ENCODE peak calls at places on chromosomes 12 and 14, in nine cellular contexts. A is BE2C, W is lower leg skin, P is progenitor cell of endocrine pancreas, B is sigmoid colon, H is AG09309, R is tibial artery, M is nephron progenitor cell, V is HFFc6. Q is an unnamed sample.

GRCh38 chr12:28933864-28934527 is 215.1 kb upstream of the FAR2 start:
- DNase-seq in B (no peak), R (no peak), M (no peak), W (no peak), V (no peak), P (no peak), A (no peak), H (no peak), Q (no peak)

GRCh38 chr12:86264451-86265328 is 8.5 kb upstream of the MGAT4C start:
- DNase-seq in V (no peak), M (peak; percentile 28), P (peak; percentile 26), R (no peak), W (peak; percentile 89), B (peak; percentile 56), A (no peak), H (no peak), Q (peak; percentile 19)

GRCh38 chr12:10363922-10364838 is 25.7 kb downstream of the KLRK1 start:
- DNase-seq in W (no peak), A (no peak), R (peak; percentile 69), M (no peak), P (no peak), B (peak; percentile 72), V (peak; percentile 12), H (no peak), Q (no peak)

GRCh38 chr12:125203145-125203765 is 138.0 kb downstream of the AACS start:
- DNase-seq in V (no peak), B (no peak), M (no peak), H (no peak), P (no peak), A (no peak), R (no peak), W (no peak), Q (no peak)

GRCh38 chr14:81313200-81313599 is 86.9 kb downstream of the STON2 start:
- DNase-seq in P (no peak), B (no peak), V (no peak), W (no peak), M (no peak), R (no peak), H (no peak), A (no peak), Q (no peak)

GRCh38 chr14:62303437-62303836 is 541.2 kb downstream of the SNAPC1 start:
- DNase-seq in A (no peak), P (no peak), B (no peak), M (no peak), R (no peak), V (no peak), W (no peak), H (no peak), Q (no peak)

GRCh38 chr14:63840981-63841380 is 11.8 kb upstream of the SYNE2 start:
- DNase-seq in H (no peak), P (no peak), B (no peak), W (no peak), A (peak; percentile 53), R (no peak), M (no peak), V (no peak), Q (no peak)

GRCh38 chr12:116773276-116773731 is 35.2 kb downstream of the RNFT2 start:
- DNase-seq in P (no peak), A (no peak), W (no peak), H (peak; percentile 3), M (no peak), B (no peak), V (peak; percentile 59), R (no peak), Q (no peak)

GRCh38 chr12:28172434-28173030 is 17.7 kb upstream of the CCDC91 start:
- DNase-seq in V (peak; percentile 60), A (peak; percentile 42), H (peak; percentile 44), B (no peak), R (no peak), P (no peak), W (no peak), M (peak; percentile 15), Q (peak; percentile 27)

GRCh38 chr12:43988838-43989560 is 153.1 kb downstream of the TMEM117 start:
- DNase-seq in M (no peak), W (no peak), R (no peak), B (no peak), A (no peak), V (no peak), H (no peak), P (no peak), Q (no peak)

GRCh38 chr12:94178054-94178453 is 29.7 kb downstream of the PLXNC1 start:
- DNase-seq in V (no peak), B (no peak), R (no peak), A (no peak), W (no peak), M (no peak), H (no peak), P (no peak), Q (no peak)

GRCh38 chr14:106694638-106695393 is 1168.4 kb downstream of the TMEM121 start:
- DNase-seq in P (no peak), M (no peak), B (no peak), R (no peak), W (no peak), V (no peak), H (no peak), A (peak; percentile 44), Q (no peak)

GRCh38 chr12:3975652-3976051 is 102.5 kb upstream of the PARP11 start:
- DNase-seq in W (no peak), P (no peak), M (no peak), V (no peak), A (no peak), H (no peak), B (no peak), R (no peak), Q (no peak)

GRCh38 chr12:29350080-29350479 is 30.9 kb downstream of the ERGIC2 start:
- DNase-seq in P (no peak), R (no peak), V (peak; percentile 61), W (no peak), B (no peak), H (peak; percentile 67), A (no peak), M (no peak), Q (no peak)

GRCh38 chr14:83988274-83988673 is 1541.7 kb upstream of the FLRT2 start:
- DNase-seq in R (no peak), P (no peak), B (no peak), A (no peak), M (no peak), V (no peak), H (no peak), W (no peak), Q (no peak)

GRCh38 chr14:83993545-83993944 is 1536.4 kb upstream of the FLRT2 start:
- DNase-seq in A (no peak), B (no peak), P (no peak), M (no peak), R (no peak), V (no peak), H (no peak), W (no peak), Q (no peak)

GRCh38 chr14:83991666-83992065 is 1538.3 kb upstream of the FLRT2 start:
- DNase-seq in B (no peak), P (no peak), R (no peak), M (no peak), H (no peak), V (no peak), A (no peak), W (no peak), Q (no peak)

GRCh38 chr14:83992857-83993256 is 1537.1 kb upstream of the FLRT2 start:
- DNase-seq in R (no peak), M (no peak), B (no peak), H (no peak), A (no peak), W (no peak), V (no peak), P (no peak), Q (no peak)

DNA sequence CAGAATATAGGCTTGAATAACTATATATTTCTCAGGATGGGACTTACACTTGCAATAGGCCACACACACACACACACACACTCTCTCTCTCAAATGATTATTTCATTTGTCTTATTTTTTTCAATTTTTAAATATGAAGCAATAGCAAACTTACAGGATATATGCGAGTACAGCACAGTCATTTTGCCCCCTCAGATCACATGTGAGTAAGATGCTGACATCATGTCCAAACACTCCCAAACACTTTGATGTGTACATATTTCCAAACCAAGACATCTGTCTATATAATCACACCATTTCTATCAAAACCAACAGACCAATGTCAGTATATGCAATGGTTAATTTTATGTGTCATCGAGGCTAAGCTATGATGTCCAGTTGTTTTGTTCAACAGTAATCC is 1535.9 kb upstream of the FLRT2 start:
- DNase-seq in M (no peak), W (no peak), B (no peak), A (no peak), H (no peak), R (no peak), V (no peak), P (no peak), Q (no peak)
- TF ChIP-seq CTCF in M (no peak), W (no peak), B (no peak), A (no peak), H (no peak), R (no peak), V (no peak), P (no peak), Q (no peak)

GRCh38 chr14:104090071-104090748 is 4.7 kb downstream of the ASPG start:
- DNase-seq in W (no peak), A (no peak), M (no peak), R (peak; percentile 59), P (no peak), H (no peak), V (no peak), B (no peak), Q (no peak)
- TF ChIP-seq CTCF in W (no peak), A (no peak), M (no peak), R (no peak), P (no peak), H (no peak), V (no peak), B (no peak), Q (no peak)

DNA sequence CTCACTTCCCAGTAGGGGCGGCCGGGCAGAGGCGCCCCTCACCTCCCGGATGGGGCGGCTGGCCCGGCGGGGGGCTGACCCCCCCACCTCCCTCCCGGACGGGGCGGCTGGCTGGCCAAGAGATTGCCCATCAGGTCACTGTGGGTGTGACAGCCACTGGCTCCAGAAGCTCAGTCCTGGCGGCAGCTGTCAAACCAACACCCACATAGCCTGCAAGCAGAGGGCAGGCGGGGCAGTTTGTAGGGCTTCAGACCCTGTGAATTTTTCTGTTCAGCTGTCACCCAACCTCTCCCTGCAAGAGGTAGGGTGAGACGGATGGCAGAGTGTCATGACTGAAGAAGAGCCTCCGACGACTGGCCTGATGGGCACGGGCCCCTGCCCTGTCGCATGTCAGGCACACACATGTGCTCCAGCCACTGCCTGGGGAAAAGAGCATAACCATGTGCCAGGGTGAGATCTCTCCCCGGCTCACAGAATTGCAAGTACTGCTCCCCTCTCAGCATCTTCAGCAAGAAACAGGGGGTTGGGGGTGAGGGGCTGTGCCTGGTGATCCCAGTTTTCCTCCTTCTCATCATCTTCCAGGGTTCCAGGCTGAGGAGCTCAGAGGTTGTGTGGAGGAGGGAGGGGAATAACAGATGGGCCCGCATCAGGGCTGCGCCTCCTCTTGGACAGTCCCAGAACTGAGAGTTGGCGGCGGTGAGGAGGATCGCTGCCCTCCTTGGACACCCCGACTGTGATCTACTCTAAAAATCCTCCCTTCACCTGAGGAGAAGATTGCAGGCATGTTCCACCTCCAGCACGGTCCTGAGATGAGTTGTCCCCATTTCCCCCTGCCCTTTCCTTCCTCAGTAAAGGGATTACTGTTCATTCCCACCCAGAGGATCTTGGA is 11.2 kb upstream of the PRPH start:
- DNase-seq in A (peak; percentile 37), R (peak; percentile 52), B (no peak), V (no peak), M (no peak), P (no peak), W (peak; percentile 56), H (no peak), Q (peak; percentile 33)
- TF ChIP-seq CTCF in A (peak; percentile 44), R (no peak), B (no peak), V (peak; percentile 35), M (no peak), P (no peak), W (no peak), H (no peak), Q (peak; percentile 29)

GRCh38 chr12:69810870-69811498 is 14.0 kb upstream of the MYRFL start:
- DNase-seq in V (no peak), B (no peak), R (no peak), A (no peak), P (no peak), M (no peak), H (no peak), W (no peak), Q (no peak)
- TF ChIP-seq CTCF in V (no peak), B (no peak), R (no peak), A (no peak), P (no peak), M (no peak), H (no peak), W (no peak), Q (no peak)